ENCODE peak calls at places on chromosome 1, in four cellular contexts. P is GM23248, D is hepatocyte, S is fibroblast of lung. Q is an unnamed sample.

GRCh38 chr1:35298464-35298863 is 30.0 kb downstream of the ZMYM4 start:
- DNase-seq in P (peak; percentile 68), D (peak; percentile 48), S (peak; percentile 44), Q (peak; percentile 77)

GRCh38 chr1:234429434-234429806 is 49.6 kb downstream of the TARBP1 start:
- DNase-seq in P (no peak), D (no peak), S (no peak), Q (no peak)

GRCh38 chr1:40853113-40853999 is 8.8 kb downstream of the CITED4 start:
- DNase-seq in P (no peak), D (no peak), S (peak; percentile 28), Q (no peak)

GRCh38 chr1:116418091-116418830 is 45.2 kb downstream of the ATP1A1 start:
- DNase-seq in P (peak; percentile 80), D (peak; percentile 86), S (peak; percentile 85), Q (peak; percentile 90)

GRCh38 chr1:110387048-110387748 is 3.6 kb downstream of the SLC16A4 start:
- DNase-seq in P (no peak), D (no peak), S (no peak), Q (no peak)

GRCh38 chr1:242854466-242854865 is 330.0 kb upstream of the PLD5 start:
- DNase-seq in P (no peak), D (no peak), S (no peak), Q (no peak)

GRCh38 chr1:1881727-1882126 is 9.2 kb downstream of the GNB1 start:
- DNase-seq in P (no peak), D (no peak), S (no peak), Q (no peak)

GRCh38 chr1:189628857-189629256 is 848.8 kb downstream of the BRINP3 start:
- DNase-seq in P (no peak), D (no peak), S (no peak), Q (peak; percentile 59)

GRCh38 chr1:165632491-165632890 is 1.5 kb downstream of the MGST3 start:
- DNase-seq in P (peak; percentile 28), D (no peak), S (no peak), Q (no peak)

GRCh38 chr1:234609528-234610042 is 393 bp downstream of the IRF2BP2 start:
- DNase-seq in P (peak; percentile 68), D (no peak), S (no peak), Q (no peak)

GRCh38 chr1:101162736-101163405 is 73.9 kb upstream of the S1PR1 start:
- DNase-seq in P (no peak), D (no peak), S (no peak), Q (no peak)

GRCh38 chr1:6367381-6368007 is 26.1 kb downstream of the ACOT7 start:
- DNase-seq in P (peak; percentile 31), D (no peak), S (peak; percentile 35), Q (no peak)

DNA sequence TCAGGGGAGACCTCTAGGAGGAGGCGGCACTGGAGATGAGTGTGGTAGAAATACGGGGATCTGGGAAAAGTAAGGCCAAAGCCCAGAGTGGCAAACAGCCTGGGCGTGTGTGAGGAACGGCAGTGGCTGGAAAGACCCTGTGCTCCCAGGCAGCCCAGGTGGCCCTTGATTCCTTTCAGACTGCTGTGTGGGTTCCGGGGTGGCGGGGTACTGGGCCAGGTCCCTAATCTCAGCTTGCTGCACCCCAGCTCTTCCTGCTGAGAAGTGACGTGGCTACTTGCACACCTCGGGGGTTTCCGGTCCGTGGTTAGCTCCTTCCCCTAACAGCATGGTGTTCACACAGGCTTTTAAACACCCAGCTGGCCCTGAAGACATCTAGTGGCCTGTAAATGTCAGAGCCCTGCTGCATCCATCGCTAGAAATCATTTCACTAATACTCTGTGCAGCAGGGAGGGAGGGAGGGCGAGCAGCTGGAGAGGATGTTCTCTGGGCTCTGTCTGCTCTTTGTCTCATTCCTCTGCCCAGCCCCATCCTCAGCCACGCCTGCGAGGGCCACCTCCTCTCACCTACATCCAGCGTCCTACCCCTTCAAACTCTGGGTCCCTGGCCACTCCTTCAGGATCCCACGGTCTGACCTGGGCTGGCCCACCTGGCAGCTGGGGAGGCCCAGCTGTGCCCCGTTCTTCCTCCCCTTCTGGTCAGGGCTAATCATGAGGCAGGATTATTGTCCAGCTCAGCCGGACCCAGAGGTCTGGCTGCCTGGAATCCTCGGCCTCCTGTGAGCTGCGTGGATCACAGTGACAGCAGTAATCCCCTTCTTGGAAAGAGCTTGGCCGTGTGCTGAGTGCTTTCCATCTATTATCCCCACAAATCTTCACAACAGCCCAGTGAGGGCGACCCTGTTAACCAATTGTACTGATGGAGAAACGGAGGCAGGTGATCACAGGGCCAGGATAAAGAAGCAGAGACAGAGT is 7.2 kb downstream of the ZDHHC18 start:
- DNase-seq in P (no peak), D (no peak), S (no peak), Q (no peak)
- H2AFZ ChIP-seq in P (no peak overlapping the region), D (no peak overlapping the region), S (no peak overlapping the region), Q (no peak overlapping the region)

GRCh38 chr1:98903261-98903660 is 101.4 kb downstream of the PLPPR5 start:
- DNase-seq in P (peak; percentile 80), D (no peak), S (peak; percentile 83), Q (no peak)
- H3K4me3 ChIP-seq in P (no peak overlapping the region), D (no peak overlapping the region), S (no peak overlapping the region), Q (no peak overlapping the region)

DNA sequence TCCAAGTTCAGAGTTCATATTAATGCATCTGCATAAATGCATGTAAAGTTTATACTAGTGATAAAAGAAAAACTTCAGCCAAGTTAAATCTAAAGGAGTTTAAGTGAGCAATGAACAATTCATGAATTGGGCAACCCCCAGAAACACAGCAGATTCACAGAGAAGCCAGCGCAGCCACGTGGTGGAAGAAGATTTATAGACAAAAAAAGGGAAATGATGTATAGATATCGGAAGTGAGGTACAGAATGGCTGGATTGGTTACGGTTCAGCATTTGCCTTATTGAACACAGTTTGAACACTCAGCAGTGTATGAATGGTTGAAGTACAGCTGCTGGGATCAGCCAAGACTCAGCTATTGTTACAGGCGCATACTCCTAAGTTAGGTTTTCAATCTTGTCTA is 5.7 kb downstream of the AK5 start:
- DNase-seq in P (no peak), D (no peak), S (no peak), Q (no peak)
- H2AFZ ChIP-seq in P (no peak overlapping the region), D (no peak overlapping the region), S (no peak overlapping the region), Q (no peak overlapping the region)

DNA sequence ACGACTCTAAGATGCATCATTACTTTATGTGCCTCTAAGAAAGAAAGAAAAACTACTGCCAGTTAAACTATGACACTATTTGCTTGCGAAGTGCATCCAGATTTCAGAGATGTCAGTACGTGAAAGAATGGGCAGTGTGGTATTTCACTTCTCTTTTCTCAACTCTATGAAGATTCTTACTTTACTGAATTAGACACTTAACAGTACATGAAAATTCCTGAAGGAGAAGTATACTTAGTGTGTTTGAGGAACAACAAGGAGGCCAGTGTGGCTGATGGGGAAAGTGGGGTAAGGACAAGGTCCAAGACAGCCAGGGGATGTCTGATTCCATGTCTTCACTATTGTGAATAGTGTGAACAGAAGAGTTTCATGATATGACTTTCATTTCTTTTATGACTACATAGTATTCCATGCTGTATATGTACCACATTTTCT is 53.9 kb upstream of the HSD17B7 start:
- DNase-seq in P (no peak), D (no peak), S (no peak), Q (no peak)
- H3K4me3 ChIP-seq in P (no peak overlapping the region), D (no peak overlapping the region), S (no peak overlapping the region), Q (no peak overlapping the region)